ENCODE peak calls at places on chromosomes 5 and 9, in four cellular contexts. One of them, this sample, is unnamed.

GRCh38 chr5:177510567-177511053 is 984 bp upstream of the DOK3 start:
- DNase-seq in HS-27A: no peak
- DNase-seq in iPS DF 19.7: no peak
- DNase-seq in trophoblast cell: peak; percentile 52
- DNase-seq in this sample: no peak

GRCh38 chr9:110064721-110065252 is 143.2 kb downstream of the C9orf152 start:
- DNase-seq in HS-27A: no peak
- DNase-seq in iPS DF 19.7: no peak
- DNase-seq in trophoblast cell: no peak
- DNase-seq in this sample: no peak

GRCh38 chr5:158414780-158415179 is 555.8 kb upstream of the CLINT1 start:
- DNase-seq in HS-27A: no peak
- DNase-seq in iPS DF 19.7: no peak
- DNase-seq in trophoblast cell: no peak
- DNase-seq in this sample: peak; percentile 19

GRCh38 chr5:75496026-75496425 is 15.4 kb downstream of the CERT1 start:
- DNase-seq in HS-27A: no peak
- DNase-seq in iPS DF 19.7: no peak
- DNase-seq in trophoblast cell: no peak
- DNase-seq in this sample: no peak

GRCh38 chr9:100549048-100549447 is 28.8 kb upstream of the CAVIN4 start:
- DNase-seq in HS-27A: no peak
- DNase-seq in iPS DF 19.7: no peak
- DNase-seq in trophoblast cell: no peak
- DNase-seq in this sample: no peak

GRCh38 chr5:67037171-67037570 is 159.4 kb downstream of the CD180 start:
- DNase-seq in HS-27A: no peak
- DNase-seq in iPS DF 19.7: no peak
- DNase-seq in trophoblast cell: no peak
- DNase-seq in this sample: no peak

GRCh38 chr5:112795944-112796678 is 58.4 kb downstream of the APC start:
- DNase-seq in HS-27A: no peak
- DNase-seq in iPS DF 19.7: no peak
- DNase-seq in trophoblast cell: no peak
- DNase-seq in this sample: no peak

GRCh38 chr5:15993334-15993733 is 186.3 kb downstream of the MARCHF11 start:
- DNase-seq in HS-27A: peak; percentile 60
- DNase-seq in iPS DF 19.7: no peak
- DNase-seq in trophoblast cell: no peak
- DNase-seq in this sample: no peak

GRCh38 chr5:159017787-159018186 is 81.9 kb downstream of the EBF1 start:
- DNase-seq in HS-27A: peak; percentile 38
- DNase-seq in iPS DF 19.7: peak; percentile 15
- DNase-seq in trophoblast cell: no peak
- DNase-seq in this sample: no peak

GRCh38 chr9:134546746-134547145 is 94.9 kb upstream of the COL5A1 start:
- DNase-seq in HS-27A: no peak
- DNase-seq in iPS DF 19.7: no peak
- DNase-seq in trophoblast cell: no peak
- DNase-seq in this sample: no peak

GRCh38 chr9:105475302-105475701 is 27.5 kb downstream of the FSD1L start:
- DNase-seq in HS-27A: no peak
- DNase-seq in iPS DF 19.7: no peak
- DNase-seq in trophoblast cell: no peak
- DNase-seq in this sample: no peak

GRCh38 chr9:83472764-83473163 is 65.4 kb downstream of the FRMD3 start:
- DNase-seq in HS-27A: no peak
- DNase-seq in iPS DF 19.7: no peak
- DNase-seq in trophoblast cell: no peak
- DNase-seq in this sample: no peak

GRCh38 chr5:142922223-142922952 is 152.2 kb downstream of the ARHGAP26 start:
- DNase-seq in HS-27A: no peak
- DNase-seq in iPS DF 19.7: no peak
- DNase-seq in trophoblast cell: no peak
- DNase-seq in this sample: no peak

GRCh38 chr9:673966-674526 is 167.5 kb upstream of the DMRT1 start:
- DNase-seq in HS-27A: no peak
- DNase-seq in iPS DF 19.7: peak; percentile 83
- DNase-seq in trophoblast cell: no peak
- DNase-seq in this sample: no peak

GRCh38 chr5:115543931-115544370 is 624 bp downstream of the FEM1C start:
- DNase-seq in HS-27A: no peak
- DNase-seq in iPS DF 19.7: peak; percentile 9
- DNase-seq in trophoblast cell: peak; percentile 38
- DNase-seq in this sample: no peak

GRCh38 chr5:54470677-54471076 is 15.2 kb downstream of the HSPB3 start:
- DNase-seq in HS-27A: no peak
- DNase-seq in iPS DF 19.7: no peak
- DNase-seq in trophoblast cell: no peak
- DNase-seq in this sample: no peak

GRCh38 chr9:114558027-114558675 is 29.4 kb upstream of the ATP6V1G1 start:
- DNase-seq in HS-27A: no peak
- DNase-seq in iPS DF 19.7: no peak
- DNase-seq in trophoblast cell: no peak
- DNase-seq in this sample: no peak

GRCh38 chr9:93711002-93711401 is 134.6 kb downstream of the PHF2 start:
- DNase-seq in HS-27A: no peak
- DNase-seq in iPS DF 19.7: no peak
- DNase-seq in trophoblast cell: no peak
- DNase-seq in this sample: no peak

GRCh38 chr9:19940808-19941207 is 152.0 kb upstream of the SLC24A2 start:
- DNase-seq in HS-27A: no peak
- DNase-seq in iPS DF 19.7: no peak
- DNase-seq in trophoblast cell: no peak
- DNase-seq in this sample: no peak

GRCh38 chr5:40682431-40683017 is 2.8 kb downstream of the PTGER4 start:
- DNase-seq in HS-27A: peak; percentile 26
- DNase-seq in iPS DF 19.7: no peak
- DNase-seq in trophoblast cell: no peak
- DNase-seq in this sample: no peak